ENCODE peak calls at places on chromosomes 2 and 18, in four cellular contexts. W is transverse colon, J is GM12878, T is H1. L is an unnamed sample.

GRCh38 chr2:32356735-32357544 is at the start of gene BIRC6:
- DNase-seq in W (peak; percentile 98), T (peak; percentile 86), J (peak; percentile 85), L (peak; percentile 97)

GRCh38 chr2:42897386-42897785 is 105.0 kb upstream of the HAAO start:
- DNase-seq in T (no peak), J (no peak), W (no peak), L (no peak)

GRCh38 chr2:562391-563364 is 114.5 kb downstream of the TMEM18 start:
- DNase-seq in J (no peak), W (no peak), T (no peak), L (no peak)

GRCh38 chr2:204114294-204114693 is 177.7 kb downstream of the ICOS start:
- DNase-seq in T (no peak), J (no peak), W (no peak), L (no peak)

GRCh38 chr18:35998967-35999366 is 26.5 kb downstream of the RMP24 start:
- DNase-seq in J (no peak), W (no peak), T (no peak), L (no peak)

GRCh38 chr18:32760391-32760790 is 12.4 kb downstream of the KLHL14 start:
- DNase-seq in T (no peak), J (peak; percentile 8), W (peak; percentile 39), L (no peak)

GRCh38 chr2:181805228-181806038 is 86.1 kb upstream of the ITPRID2 start:
- DNase-seq in W (no peak), T (no peak), J (no peak), L (no peak)

GRCh38 chr2:10926191-10926830 is 14.6 kb downstream of the KCNF1 start:
- DNase-seq in W (no peak), J (no peak), T (no peak), L (no peak)

GRCh38 chr2:144516417-144516980 is 3.4 kb downstream of the ZEB2 start:
- DNase-seq in J (no peak), T (no peak), W (no peak), L (no peak)

GRCh38 chr2:48844418-48845155 is 89.1 kb upstream of the LHCGR start:
- DNase-seq in T (no peak), J (no peak), W (no peak), L (no peak)

GRCh38 chr2:20573611-20574422 is 77.1 kb downstream of the HS1BP3 start:
- DNase-seq in T (no peak), J (no peak), W (peak; percentile 33), L (no peak)

GRCh38 chr2:151258121-151258520 is 3.5 kb downstream of the RBM43 start:
- DNase-seq in T (no peak), W (no peak), J (no peak), L (no peak)

GRCh38 chr18:12857215-12857924 is 26.7 kb downstream of the PTPN2 start:
- DNase-seq in J (no peak), T (no peak), W (no peak), L (no peak)

GRCh38 chr2:127652786-127653357 is 6.9 kb downstream of the GPR17 start:
- DNase-seq in J (no peak), T (no peak), W (no peak), L (no peak)

GRCh38 chr2:50448556-50448955 is 583.4 kb downstream of the NRXN1 start:
- DNase-seq in W (no peak), T (no peak), J (no peak), L (no peak)

GRCh38 chr2:190718652-190719526 is 70.0 kb downstream of the NAB1 start:
- DNase-seq in J (peak; percentile 68), T (peak; percentile 29), W (peak; percentile 13), L (peak; percentile 55)

GRCh38 chr2:100780203-100781008 is 39.5 kb upstream of the NPAS2 start:
- DNase-seq in W (peak; percentile 29), J (no peak), T (no peak), L (peak; percentile 79)

GRCh38 chr2:228657807-228658402 is 476.4 kb upstream of the SPHKAP start:
- DNase-seq in T (no peak), J (peak; percentile 3), W (no peak), L (no peak)

GRCh38 chr2:174332607-174333001 is 2.1 kb upstream of the SP9 start:
- DNase-seq in T (no peak), W (no peak), J (no peak), L (no peak)

GRCh38 chr2:62306751-62307468 is 111.0 kb downstream of the B3GNT2 start:
- DNase-seq in W (peak; percentile 50), J (peak; percentile 95), T (no peak), L (peak; percentile 71)

GRCh38 chr2:111168528-111168929 is 47.8 kb downstream of the BCL2L11 start:
- DNase-seq in W (peak; percentile 57), J (peak; percentile 68), T (no peak), L (no peak)

GRCh38 chr2:234964631-234965461 is 13.0 kb downstream of the SH3BP4 start:
- DNase-seq in J (no peak), T (no peak), W (no peak), L (no peak)

GRCh38 chr2:48508461-48509124 is 21.4 kb upstream of the STON1 start:
- DNase-seq in W (peak; percentile 25), T (peak; percentile 72), J (no peak), L (no peak)

GRCh38 chr2:69359371-69359770 is 27.7 kb downstream of the GFPT1 start:
- DNase-seq in J (no peak), T (no peak), W (no peak), L (no peak)

GRCh38 chr2:40034198-40034597 is 255.1 kb upstream of the THUMPD2 start:
- DNase-seq in W (no peak), T (no peak), J (no peak), L (no peak)

GRCh38 chr2:143728498-143728897 is 599.3 kb downstream of the ARHGAP15 start:
- DNase-seq in W (no peak), T (no peak), J (no peak), L (no peak)

GRCh38 chr2:152781210-152781609 is 62.8 kb downstream of the ARL6IP6 start:
- DNase-seq in W (no peak), T (no peak), J (no peak), L (no peak)

GRCh38 chr18:6837904-6838303 is 108.4 kb downstream of the ARHGAP28 start:
- DNase-seq in J (no peak), W (no peak), T (no peak), L (no peak)

GRCh38 chr18:6836331-6836730 is 106.8 kb downstream of the ARHGAP28 start:
- DNase-seq in J (no peak), W (no peak), T (no peak), L (no peak)

GRCh38 chr18:6835345-6835744 is 105.8 kb downstream of the ARHGAP28 start:
- DNase-seq in W (no peak), J (no peak), T (no peak), L (no peak)
- TF ChIP-seq POLR2AphosphoS5 in W (no peak), J (no peak), T (no peak), L (no peak)

DNA sequence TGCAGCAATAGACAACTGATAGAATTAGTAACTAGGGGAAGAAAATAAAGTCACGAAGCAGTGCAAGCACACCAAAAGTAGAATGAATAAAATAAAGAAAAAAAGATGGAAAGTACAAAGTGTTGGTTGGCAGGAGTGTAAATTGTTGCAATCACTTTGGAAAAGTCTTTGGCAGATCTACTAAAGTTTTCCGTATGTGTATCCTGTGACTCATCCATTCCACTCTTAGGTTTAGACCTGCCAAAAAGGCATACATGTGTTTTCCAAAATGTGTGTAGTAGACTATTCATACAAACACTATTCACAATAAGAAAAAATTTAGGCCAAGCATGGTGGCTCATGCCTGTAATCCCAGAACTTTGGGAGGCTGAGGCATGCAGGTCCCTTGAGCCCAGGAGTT is 282.1 kb upstream of the FSIP2 start:
- DNase-seq in T (no peak), J (no peak), W (no peak), L (no peak)
- TF ChIP-seq CTCF in T (no peak), J (no peak), W (no peak), L (no peak)

GRCh38 chr2:226773291-226773690 is 26.3 kb downstream of the IRS1 start:
- DNase-seq in T (no peak), J (no peak), W (no peak), L (no peak)

GRCh38 chr2:226775032-226775509 is 24.5 kb downstream of the IRS1 start:
- DNase-seq in W (no peak), T (no peak), J (no peak), L (no peak)

GRCh38 chr2:226767056-226767813 is 32.4 kb downstream of the IRS1 start:
- DNase-seq in J (no peak), W (no peak), T (no peak), L (no peak)

GRCh38 chr2:226772389-226773179 is 27.0 kb downstream of the IRS1 start:
- DNase-seq in W (no peak), J (peak; percentile 82), T (no peak), L (no peak)

DNA sequence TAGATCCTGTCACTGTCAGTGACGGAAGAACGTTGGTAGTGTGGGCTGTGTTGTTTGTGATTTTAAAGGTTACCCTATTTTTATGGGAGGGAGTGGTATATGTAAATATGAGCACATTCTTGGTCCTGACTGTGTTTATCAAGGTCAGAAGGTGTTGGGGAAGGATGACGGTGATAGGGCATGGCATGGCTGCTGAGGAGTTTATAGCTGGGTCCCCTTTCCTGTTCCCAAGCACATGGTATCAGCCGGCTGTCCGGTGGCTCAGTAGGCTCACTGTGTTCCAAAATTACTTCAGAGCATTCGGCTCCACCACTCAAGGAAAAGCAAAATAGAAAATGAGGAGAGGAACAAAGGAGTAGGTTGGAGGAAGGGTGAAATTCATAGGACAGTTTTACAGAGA is 28.6 kb downstream of the IRS1 start:
- DNase-seq in W (peak; percentile 54), J (no peak), T (no peak), L (no peak)
- TF ChIP-seq POLR2A in W (peak; percentile 14), J (no peak), T (no peak), L (no peak)

GRCh38 chr2:218962859-218963492 is 3.5 kb downstream of the CDK5R2 start:
- DNase-seq in J (no peak), T (peak; percentile 91), W (peak; percentile 51), L (no peak)
- TF ChIP-seq POLR2AphosphoS5 in J (no peak), T (no peak), W (no peak), L (no peak)

GRCh38 chr2:216877085-216877484 is 17.2 kb upstream of the TNP1 start:
- DNase-seq in J (no peak), W (no peak), T (no peak), L (no peak)
- TF ChIP-seq CTCF in J (peak; percentile 20), W (no peak), T (peak; percentile 26), L (no peak)

DNA sequence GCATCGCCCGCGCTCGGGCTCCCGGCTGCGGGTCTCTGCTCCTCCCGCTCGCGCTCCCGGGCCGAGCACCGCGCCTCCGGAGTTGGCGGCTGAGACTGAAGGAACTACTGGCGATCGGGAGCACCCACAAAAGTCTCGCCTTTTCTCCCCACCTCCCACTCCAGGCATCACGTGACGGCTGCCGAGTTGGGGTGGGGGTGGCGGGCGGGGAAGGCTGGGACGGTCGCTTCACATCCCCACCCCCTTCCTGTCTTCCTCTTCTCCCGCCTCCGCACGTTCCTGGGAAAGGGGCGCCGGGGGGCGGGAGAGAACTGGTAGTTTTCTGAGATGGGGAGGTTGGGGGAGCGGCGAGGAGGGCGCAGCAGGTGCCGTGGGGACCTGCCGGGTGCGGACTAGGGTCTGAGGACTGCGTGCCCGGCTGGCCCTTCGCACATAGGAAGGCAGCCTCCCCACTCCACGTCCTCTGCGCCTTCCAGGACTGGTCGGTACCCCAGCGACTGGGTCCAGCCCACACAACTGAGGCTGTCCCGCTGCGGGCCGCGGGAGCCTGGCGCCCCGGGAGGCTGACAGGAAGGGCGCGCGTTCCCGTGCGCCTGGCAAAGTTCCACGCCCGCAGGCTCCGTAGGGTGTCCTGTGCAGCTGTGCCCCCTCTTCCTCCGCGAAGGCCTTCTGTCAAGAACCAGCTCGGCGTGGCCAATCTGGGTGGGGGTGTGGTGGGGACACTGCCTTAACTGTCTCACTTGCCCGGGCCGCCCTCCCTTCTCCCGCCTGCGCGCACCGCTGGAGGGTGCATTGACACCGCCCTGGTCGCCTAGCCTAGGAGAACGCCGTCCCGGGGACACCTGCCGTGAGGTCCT is at the start of gene LYPD1:
- DNase-seq in J (no peak), W (no peak), T (no peak), L (no peak)
- TF ChIP-seq POLR2A in J (no peak), W (no peak), T (no peak), L (no peak)

L was measured in breast epithelium.